ENCODE peak calls at places on chromosomes 1 and 21, in four cellular contexts. Z, B, A and K are unnamed samples.

GRCh38 chr1:20472860-20473711 is 12.9 kb downstream of the CAMK2N1 start:
- DNase-seq in Z (peak; percentile 49), B (no peak), A (no peak), K (no peak)

GRCh38 chr1:33050221-33051076 is 13.8 kb upstream of the AK2 start:
- DNase-seq in Z (peak; percentile 86), B (no peak), A (no peak), K (no peak)

GRCh38 chr1:8217011-8217711 is 100.8 kb upstream of the SLC45A1 start:
- DNase-seq in Z (no peak), B (no peak), A (no peak), K (no peak)

GRCh38 chr1:230542054-230542453 is 100.2 kb upstream of the COG2 start:
- DNase-seq in Z (no peak), B (no peak), A (no peak), K (no peak)

GRCh38 chr1:52751589-52752306 is 25.5 kb downstream of the ZYG11B start:
- DNase-seq in Z (peak; percentile 60), B (no peak), A (no peak), K (no peak)

GRCh38 chr1:15985611-15986272 is 9.8 kb upstream of the ZBTB17 start:
- DNase-seq in Z (no peak), B (no peak), A (no peak), K (no peak)

GRCh38 chr1:93779540-93780121 is 98.0 kb upstream of the BCAR3 start:
- DNase-seq in Z (peak; percentile 92), B (no peak), A (no peak), K (no peak)

GRCh38 chr1:189269011-189269410 is 1208.7 kb downstream of the BRINP3 start:
- DNase-seq in Z (peak; percentile 24), B (no peak), A (no peak), K (no peak)

GRCh38 chr1:156463874-156464273 is 36.7 kb downstream of the MEF2D start:
- DNase-seq in Z (no peak), B (no peak), A (no peak), K (no peak)

GRCh38 chr1:64077281-64077940 is 126.0 kb upstream of the UBE2U start:
- DNase-seq in Z (no peak), B (no peak), A (no peak), K (no peak)

GRCh38 chr21:38012700-38013099 is 96.4 kb upstream of the KCNJ6 start:
- DNase-seq in Z (no peak), B (no peak), A (no peak), K (no peak)

GRCh38 chr21:44885615-44886014 is 12.1 kb upstream of the PTTG1IP start:
- DNase-seq in Z (no peak), B (no peak), A (no peak), K (no peak)

GRCh38 chr21:37149411-37149810 is 76.4 kb downstream of the TTC3 start:
- DNase-seq in Z (peak; percentile 91), B (no peak), A (no peak), K (no peak)

GRCh38 chr1:62209931-62210595 is 15.4 kb downstream of the L1TD1 start:
- DNase-seq in Z (no peak), B (no peak), A (no peak), K (no peak)

GRCh38 chr1:212470059-212470458 is 37.3 kb downstream of the NENF start:
- DNase-seq in Z (peak; percentile 99), B (peak; percentile 82), A (no peak), K (no peak)

GRCh38 chr1:18950415-18951026 is 6.0 kb downstream of the IFFO2 start:
- DNase-seq in Z (no peak), B (peak; percentile 67), A (no peak), K (no peak)

GRCh38 chr21:41255190-41255589 is 61.4 kb upstream of the FAM3B start:
- DNase-seq in Z (no peak), B (no peak), A (no peak), K (no peak)

GRCh38 chr1:232974971-232975370 is 24.6 kb downstream of the NTPCR start:
- DNase-seq in Z (peak; percentile 80), B (no peak), A (no peak), K (no peak)

GRCh38 chr1:84257617-84258016 is 43.9 kb upstream of the SAMD13 start:
- DNase-seq in Z (peak; percentile 29), B (no peak), A (no peak), K (no peak)

GRCh38 chr1:231106347-231106746 is 55.5 kb upstream of the TRIM67 start:
- DNase-seq in Z (peak; percentile 66), B (no peak), A (no peak), K (no peak)

GRCh38 chr1:25666437-25666836 is 49.8 kb downstream of the MAN1C1 start:
- DNase-seq in Z (no peak), B (no peak), A (no peak), K (no peak)

GRCh38 chr21:14773777-14774345 is 227.7 kb upstream of the SAMSN1 start:
- DNase-seq in Z (no peak), B (peak; percentile 62), A (peak; percentile 5), K (peak; percentile 22)

GRCh38 chr1:31764307-31765040 is at the start of gene ADGRB2:
- DNase-seq in Z (no peak), B (no peak), A (no peak), K (peak; percentile 24)

GRCh38 chr1:107895403-107896181 is 69.4 kb downstream of the VAV3 start:
- DNase-seq in Z (no peak), B (no peak), A (no peak), K (no peak)

GRCh38 chr1:98668733-98669132 is 7.2 kb downstream of the SNX7 start:
- DNase-seq in Z (no peak), B (no peak), A (no peak), K (no peak)

GRCh38 chr1:91889717-91890459 is 3.9 kb upstream of the TGFBR3 start:
- DNase-seq in Z (peak; percentile 33), B (no peak), A (no peak), K (no peak)

GRCh38 chr1:46081620-46082019 is 50.8 kb downstream of the PIK3R3 start:
- DNase-seq in Z (no peak), B (no peak), A (no peak), K (no peak)

GRCh38 chr1:240533154-240533780 is 78.7 kb downstream of the GREM2 start:
- DNase-seq in Z (no peak), B (no peak), A (no peak), K (no peak)

GRCh38 chr1:46010611-46011010 is 121.8 kb downstream of the PIK3R3 start:
- DNase-seq in Z (no peak), B (no peak), A (no peak), K (no peak)

GRCh38 chr1:230684146-230684545 is 29.8 kb downstream of the AGT start:
- DNase-seq in Z (no peak), B (no peak), A (no peak), K (no peak)

GRCh38 chr1:119742193-119742592 is 26.5 kb downstream of the HMGCS2 start:
- DNase-seq in Z (peak; percentile 38), B (no peak), A (no peak), K (no peak)

GRCh38 chr1:172429324-172430127 is 9.0 kb downstream of the C1orf105 start:
- DNase-seq in Z (peak; percentile 70), B (no peak), A (no peak), K (no peak)

GRCh38 chr1:91526496-91526895 is 25.8 kb downstream of the CDC7 start:
- DNase-seq in Z (peak; percentile 94), B (no peak), A (no peak), K (no peak)

GRCh38 chr1:203200059-203200553 is 13.6 kb upstream of the CHI3L1 start:
- DNase-seq in Z (peak; percentile 81), B (no peak), A (no peak), K (no peak)

GRCh38 chr21:44304846-44305245 is 5.0 kb downstream of the PFKL start:
- DNase-seq in Z (peak; percentile 23), B (no peak), A (no peak), K (no peak)

GRCh38 chr1:91201174-91201573 is 179.3 kb upstream of the ZNF644 start:
- DNase-seq in Z (no peak), B (no peak), A (no peak), K (no peak)

GRCh38 chr21:27158967-27159366 is 192.1 kb upstream of the ADAMTS5 start:
- DNase-seq in Z (no peak), B (no peak), A (no peak), K (no peak)
- H3K9me3 ChIP-seq in Z (no peaks in the 10 kb centered on the region), B (no peaks in the 10 kb centered on the region), A (no peaks in the 10 kb centered on the region), K (no peaks in the 10 kb centered on the region)

DNA sequence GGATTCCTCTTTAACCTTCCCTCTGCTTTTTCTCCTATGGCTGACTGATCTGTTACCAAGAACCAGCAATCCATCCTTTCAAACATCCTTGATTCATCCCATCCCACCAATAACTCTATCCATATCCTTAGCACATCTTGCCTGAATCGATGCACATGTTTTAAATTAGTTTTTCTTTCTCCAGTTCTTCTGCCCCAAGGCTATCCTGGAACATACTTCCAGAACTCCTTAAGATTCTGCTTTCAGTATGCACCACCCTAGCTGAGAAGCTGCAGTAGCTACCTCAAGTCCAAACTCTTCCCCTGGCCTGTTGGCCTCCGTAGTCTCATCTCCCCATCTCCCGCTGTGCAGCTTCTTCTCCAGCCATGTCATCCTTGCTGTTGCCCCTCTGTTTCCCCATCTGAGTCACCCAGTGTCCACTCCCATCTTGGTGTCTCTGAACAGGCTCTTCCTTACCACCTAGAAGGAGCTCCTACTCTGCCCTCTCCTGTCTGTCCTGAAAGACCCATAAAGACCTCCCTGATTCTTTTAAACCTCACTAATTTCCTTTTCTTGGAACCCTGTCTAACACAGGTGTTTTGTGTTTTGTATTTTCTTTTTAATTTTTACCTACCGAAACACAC is 108.0 kb downstream of the SGIP1 start:
- DNase-seq in Z (no peak), B (no peak), A (no peak), K (no peak)
- H3K9me3 ChIP-seq in Z (no peaks in the 10 kb centered on the region), B (no peaks in the 10 kb centered on the region), A (no peaks in the 10 kb centered on the region), K (no peaks in the 10 kb centered on the region)

DNA sequence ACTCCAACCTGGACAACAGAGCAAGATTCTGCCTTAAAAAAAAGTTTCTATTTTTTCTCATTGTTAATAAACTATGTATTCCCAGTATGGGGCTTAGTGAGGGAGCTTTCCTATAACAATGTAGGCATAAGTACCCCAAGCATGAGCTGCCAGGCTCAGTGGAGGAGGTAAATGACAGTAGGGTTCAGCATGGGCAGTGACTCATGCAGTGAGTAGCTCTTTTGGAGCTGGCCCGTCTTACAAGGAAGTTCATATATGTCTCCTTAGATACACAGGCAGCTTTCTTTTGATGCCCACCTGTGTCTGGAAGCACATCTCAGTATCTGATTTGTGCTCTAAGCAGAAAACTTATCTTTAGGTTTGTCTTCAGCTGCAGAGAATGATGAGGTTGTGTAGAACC is 57.9 kb downstream of the ZNF678 start:
- DNase-seq in Z (no peak), B (no peak), A (no peak), K (no peak)
- H3K9me3 ChIP-seq in Z (peaks cover 42% of the 10 kb centered on the region), B (peaks cover 97% of the 10 kb centered on the region), A (peaks cover 13% of the 10 kb centered on the region), K (peaks cover 18% of the 10 kb centered on the region)

GRCh38 chr21:28431022-28431421 is 561.7 kb downstream of the LTN1 start:
- DNase-seq in Z (peak; percentile 66), B (no peak), A (no peak), K (no peak)
- H3K9me3 ChIP-seq in Z (no peaks in the 10 kb centered on the region), B (no peaks in the 10 kb centered on the region), A (no peaks in the 10 kb centered on the region), K (no peaks in the 10 kb centered on the region)

DNA sequence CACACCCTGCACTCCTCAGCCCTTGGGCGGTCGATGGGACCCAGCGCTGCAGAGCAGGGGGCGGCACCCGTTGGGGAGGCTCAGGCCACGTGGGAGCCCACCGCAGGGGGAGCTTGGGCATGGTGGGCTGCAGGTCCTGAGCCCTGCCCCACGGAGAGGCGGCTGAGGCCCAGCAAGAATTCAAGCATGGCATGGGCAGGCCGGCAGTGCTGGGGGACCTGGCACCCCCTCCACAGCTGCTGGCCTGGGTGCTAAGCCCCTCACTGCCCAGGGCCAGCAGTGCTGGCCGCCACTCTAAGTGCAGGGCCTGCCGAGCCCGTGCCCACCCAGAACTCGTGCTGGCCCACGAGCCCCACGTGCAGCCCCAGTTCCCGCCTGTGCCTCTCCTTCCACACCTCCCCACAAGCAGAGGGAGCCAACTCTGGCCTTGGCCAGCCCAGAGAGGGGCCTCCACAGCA is 555.0 kb upstream of the ADGRL4 start:
- DNase-seq in Z (no peak), B (no peak), A (no peak), K (no peak)
- H3K9me3 ChIP-seq in Z (no peaks in the 10 kb centered on the region), B (peaks cover 40% of the 10 kb centered on the region), A (no peaks in the 10 kb centered on the region), K (no peaks in the 10 kb centered on the region)